ENCODE peak calls at places on chromosomes 12 and 14, in eight cellular contexts. U is colonic mucosa; D is stimulated activated naive CD4-positive, alpha-beta T cell; F is RCC 7860; G is C1 segment of cervical spinal cord; K is esophagus muscularis mucosa; C is DND-41; N is SW 1271. E is an unnamed sample.

GRCh38 chr14:20499108-20499507 is 6.2 kb upstream of the RNASE10 start:
- DNase-seq in U (no peak), D (no peak), F (no peak), G (no peak), K (no peak), C (no peak), N (no peak), E (no peak)

GRCh38 chr12:74415633-74416032 is 122.0 kb upstream of the ATXN7L3B start:
- DNase-seq in U (no peak), D (no peak), F (peak), G (no peak), K (no peak), C (peak), N (peak), E (no peak)

GRCh38 chr12:122022393-122023338 is 982 bp downstream of the BCL7A start:
- DNase-seq in U (peak), D (no peak), F (no peak), G (peak), K (no peak), C (peak), N (no peak), E (no peak)

GRCh38 chr14:74509587-74510210 is 16.1 kb downstream of the ISCA2 start:
- DNase-seq in U (no peak), D (no peak), F (no peak), G (no peak), K (no peak), C (no peak), N (no peak), E (no peak)

GRCh38 chr12:1117970-1118563 is 127.0 kb downstream of the ERC1 start:
- DNase-seq in U (peak), D (peak), F (peak), G (peak), K (no peak), C (peak), N (peak), E (no peak)

GRCh38 chr14:84814391-84814790 is 715.6 kb upstream of the FLRT2 start:
- DNase-seq in U (no peak), D (no peak), F (no peak), G (no peak), K (no peak), C (no peak), N (no peak), E (no peak)

GRCh38 chr14:32896979-32897723 is 41.5 kb upstream of the NPAS3 start:
- DNase-seq in U (no peak), D (no peak), F (no peak), G (peak), K (no peak), C (no peak), N (peak), E (no peak)

GRCh38 chr14:38481939-38482678 is 226.2 kb upstream of the CLEC14A start:
- DNase-seq in U (no peak), D (no peak), F (no peak), G (no peak), K (no peak), C (no peak), N (no peak), E (peak)

GRCh38 chr14:32330356-32331226 is 1.5 kb downstream of the AKAP6 start:
- DNase-seq in U (no peak), D (no peak), F (no peak), G (peak), K (no peak), C (no peak), N (no peak), E (no peak)

GRCh38 chr14:68047910-68048309 is 228.3 kb downstream of the RAD51B start:
- DNase-seq in U (no peak), D (no peak), F (no peak), G (no peak), K (no peak), C (no peak), N (no peak), E (no peak)

GRCh38 chr12:83389237-83389996 is 702.7 kb downstream of the TMTC2 start:
- DNase-seq in U (peak), D (no peak), F (no peak), G (no peak), K (no peak), C (no peak), N (peak), E (no peak)

E was measured in kidney epithelial cell.